ENCODE peak calls at places on chromosomes 7 and 10, in seven cellular contexts. P is endothelial cell, X is transverse colon, Z is CD14-positive monocyte, C is H1, Y is A549, W is WTC11. T is an unnamed sample.

GRCh38 chr7:80302636-80303035 is 168.0 kb downstream of the GNAI1 start:
- DNase-seq in X (no peak), Y (no peak), P (no peak), Z (no peak), W (no peak), C (no peak), T (no peak)

GRCh38 chr7:120856621-120857352 is 1.2 kb downstream of the TSPAN12 start:
- DNase-seq in Z (no peak), Y (peak), X (peak), P (peak), C (peak), W (peak), T (peak)

GRCh38 chr7:150465414-150465813 is 15.0 kb downstream of the GIMAP8 start:
- DNase-seq in X (no peak), P (no peak), Y (no peak), Z (no peak), C (no peak), W (no peak), T (no peak)

GRCh38 chr10:5556576-5556975 is 31.8 kb downstream of the CALML3 start:
- DNase-seq in P (no peak), C (no peak), Z (no peak), Y (no peak), W (no peak), X (no peak), T (no peak)

GRCh38 chr7:90669002-90669401 is 72.9 kb downstream of the CDK14 start:
- DNase-seq in C (no peak), X (no peak), Z (no peak), W (no peak), Y (no peak), P (no peak), T (no peak)

GRCh38 chr7:100516135-100516812 is 22.7 kb upstream of the AGFG2 start:
- DNase-seq in W (no peak), Z (no peak), C (no peak), P (no peak), X (peak), Y (no peak), T (peak)

GRCh38 chr7:50068026-50068425 is 25.0 kb downstream of the ZPBP start:
- DNase-seq in W (no peak), C (no peak), P (no peak), X (peak), Z (no peak), Y (peak), T (peak)

GRCh38 chr10:3192856-3193635 is 20.5 kb upstream of the PITRM1 start:
- DNase-seq in Y (peak), X (peak), Z (no peak), C (peak), P (peak), W (peak), T (peak)

GRCh38 chr10:51010977-51011376 is 63.3 kb upstream of the PRKG1 start:
- DNase-seq in P (peak), C (no peak), Y (peak), Z (no peak), X (no peak), W (no peak), T (peak)

GRCh38 chr10:66773418-66773817 is 152.4 kb upstream of the LRRTM3 start:
- DNase-seq in W (no peak), Y (no peak), P (no peak), X (no peak), C (no peak), Z (no peak), T (no peak)

GRCh38 chr7:43758029-43758860 is at the start of gene BLVRA:
- DNase-seq in Y (peak), X (peak), Z (peak), P (peak), C (peak), W (peak), T (peak)

GRCh38 chr10:74113546-74113945 is 37.1 kb downstream of the AP3M1 start:
- DNase-seq in W (no peak), Y (no peak), X (no peak), P (no peak), C (no peak), Z (no peak), T (no peak)

GRCh38 chr10:74135452-74135851 is 15.2 kb downstream of the AP3M1 start:
- DNase-seq in Y (no peak), Z (no peak), C (no peak), W (no peak), P (no peak), X (no peak), T (no peak)

GRCh38 chr10:85614981-85615380 is 751.6 kb downstream of the GRID1 start:
- DNase-seq in X (no peak), C (peak), W (no peak), Y (no peak), P (no peak), Z (no peak), T (no peak)

GRCh38 chr7:81501220-81501619 is 268.6 kb downstream of the HGF start:
- DNase-seq in Z (no peak), X (no peak), P (no peak), Y (no peak), C (no peak), W (no peak), T (no peak)

GRCh38 chr10:80473692-80474596 is 19.8 kb downstream of the TSPAN14 start:
- DNase-seq in C (no peak), Z (peak), X (no peak), W (no peak), P (no peak), Y (no peak), T (peak)

GRCh38 chr7:65448824-65449504 is 75.3 kb downstream of the ZNF92 start:
- DNase-seq in X (no peak), Z (no peak), W (no peak), Y (no peak), C (no peak), P (no peak), T (no peak)

GRCh38 chr7:36283711-36284130 is 105.9 kb upstream of the ANLN start:
- DNase-seq in W (no peak), X (peak), P (no peak), Y (no peak), Z (peak), C (no peak), T (peak)

GRCh38 chr10:50385610-50386009 is 134.3 kb upstream of the ASAH2 start:
- DNase-seq in Y (no peak), Z (no peak), C (no peak), W (no peak), X (no peak), P (no peak), T (no peak)

GRCh38 chr10:61153766-61154165 is 209.8 kb upstream of the RHOBTB1 start:
- DNase-seq in C (no peak), X (no peak), W (no peak), Z (no peak), P (no peak), Y (no peak), T (no peak)

GRCh38 chr10:100872034-100872791 is 40.5 kb upstream of the SLF2 start:
- DNase-seq in Z (no peak), P (peak), X (peak), Y (peak), C (peak), W (peak), T (peak)

GRCh38 chr10:119360181-119360921 is 153.0 kb downstream of the GRK5 start:
- DNase-seq in Z (no peak), C (no peak), W (no peak), Y (peak), X (no peak), P (no peak), T (peak)

GRCh38 chr7:123748734-123749536 is at the start of gene WASL:
- DNase-seq in W (peak), C (peak), Y (peak), X (peak), Z (peak), P (peak), T (peak)
- TF ChIP-seq CTCF in W (no peak), C (no peak), Y (no peak), X (no peak), Z (no peak), P (no peak), T (no peak)

DNA sequence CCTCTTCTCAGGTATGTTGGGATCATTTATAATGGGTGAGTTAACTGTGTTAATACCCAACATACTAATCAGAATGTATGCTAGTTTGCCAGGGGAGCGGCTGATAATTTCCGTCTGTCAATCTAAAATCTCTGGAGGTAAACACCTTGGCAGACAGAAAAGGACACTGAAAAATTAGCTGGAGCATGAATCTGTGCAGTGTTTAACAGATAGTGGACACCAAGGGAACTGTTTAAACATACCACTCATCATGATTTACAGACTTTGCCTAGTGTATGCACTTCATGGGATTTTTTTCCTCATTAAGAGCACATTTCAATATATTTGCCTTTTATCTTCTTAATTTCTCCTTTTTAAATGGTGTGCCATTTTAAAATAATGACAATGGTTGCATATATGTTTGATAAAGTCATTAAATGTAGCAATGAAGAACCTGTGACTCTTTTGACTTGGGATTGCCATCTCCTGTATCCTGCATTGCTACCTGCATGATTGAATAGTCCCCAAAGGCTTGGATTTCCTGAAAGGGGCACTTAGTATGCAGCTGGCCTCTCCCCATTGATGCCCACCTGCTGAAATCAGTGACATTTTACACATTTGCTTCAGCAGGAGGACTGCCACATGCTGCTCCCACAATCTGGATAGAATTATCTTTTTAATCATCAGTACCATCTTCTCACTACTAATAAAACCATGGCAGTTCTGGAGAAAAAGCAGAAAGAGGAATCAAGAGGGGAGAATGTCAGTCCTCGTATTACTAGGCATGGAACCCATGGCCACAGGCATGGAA is 68.0 kb downstream of the SLC13A1 start:
- DNase-seq in C (no peak), W (no peak), Z (no peak), P (no peak), X (no peak), Y (no peak), T (no peak)
- TF ChIP-seq CTCF in C (no peak), W (no peak), Z (no peak), P (no peak), X (no peak), Y (no peak), T (no peak)

GRCh38 chr10:122162566-122163181 is 108.4 kb upstream of the BTBD16 start:
- DNase-seq in P (peak), Z (no peak), X (peak), W (no peak), C (no peak), Y (no peak), T (no peak)
- TF ChIP-seq CTCF in P (no peak), Z (no peak), X (peak), W (no peak), C (peak), Y (no peak), T (no peak)

GRCh38 chr7:127438836-127439235 is 46.3 kb upstream of the ZNF800 start:
- DNase-seq in Z (no peak), Y (no peak), P (no peak), X (no peak), C (no peak), W (no peak), T (no peak)

GRCh38 chr7:127437241-127437640 is 44.7 kb upstream of the ZNF800 start:
- DNase-seq in P (no peak), Y (no peak), Z (no peak), C (no peak), X (no peak), W (no peak), T (no peak)

GRCh38 chr7:127440206-127440605 is 47.7 kb upstream of the ZNF800 start:
- DNase-seq in Y (no peak), Z (no peak), C (no peak), P (no peak), W (no peak), X (no peak), T (no peak)

DNA sequence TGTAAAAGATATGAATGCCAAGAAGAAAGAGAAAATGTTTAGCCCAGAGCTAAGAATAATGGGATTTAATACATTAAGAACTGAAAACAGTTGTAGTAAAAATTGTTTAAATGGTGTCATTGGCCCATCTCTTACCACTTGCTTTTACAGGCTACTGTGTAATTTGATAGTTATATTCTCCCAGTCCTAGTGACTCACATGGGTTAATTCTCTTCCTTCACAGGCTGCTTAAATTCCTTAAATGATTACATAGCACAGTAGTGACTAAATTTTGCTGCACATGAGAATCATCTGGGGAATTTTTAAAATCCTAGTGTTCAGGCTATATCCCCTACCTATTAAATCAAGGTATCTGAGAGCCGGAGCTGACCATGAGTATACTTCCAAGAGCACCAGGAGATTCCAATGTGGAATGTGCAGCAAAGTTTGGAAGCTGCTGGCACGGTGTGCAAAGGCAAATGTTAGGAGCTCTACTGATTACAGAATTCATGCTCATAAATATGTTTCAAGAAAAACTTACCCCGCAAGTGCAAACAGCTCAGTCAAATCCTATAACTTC is 45.3 kb upstream of the ZNF800 start:
- DNase-seq in X (no peak), P (no peak), C (no peak), W (no peak), Y (no peak), Z (no peak), T (no peak)
- TF ChIP-seq CTCF in X (no peak), P (no peak), C (no peak), W (no peak), Y (no peak), Z (no peak), T (no peak)

GRCh38 chr7:74354009-74354408 is 64.8 kb downstream of the CLIP2 start:
- DNase-seq in X (no peak), Y (no peak), C (no peak), P (no peak), Z (no peak), W (no peak), T (no peak)

GRCh38 chr7:74351836-74352235 is 62.6 kb downstream of the CLIP2 start:
- DNase-seq in Y (no peak), Z (no peak), P (no peak), W (no peak), C (no peak), X (no peak), T (no peak)

GRCh38 chr7:74355091-74355490 is 65.9 kb downstream of the CLIP2 start:
- DNase-seq in P (no peak), C (no peak), X (peak), W (no peak), Z (no peak), Y (peak), T (peak)

GRCh38 chr7:74360008-74360407 is 70.8 kb downstream of the CLIP2 start:
- DNase-seq in Z (no peak), W (no peak), Y (no peak), X (no peak), P (no peak), C (no peak), T (no peak)

GRCh38 chr7:74356589-74357315 is 67.5 kb downstream of the CLIP2 start:
- DNase-seq in Y (no peak), X (no peak), W (no peak), Z (no peak), C (no peak), P (no peak), T (no peak)
- TF ChIP-seq CTCF in Y (no peak), X (no peak), W (no peak), Z (no peak), C (no peak), P (no peak), T (no peak)

GRCh38 chr10:77692782-77693181 is 55.2 kb upstream of the KCNMA1 start:
- DNase-seq in X (no peak), Y (no peak), C (no peak), P (no peak), Z (no peak), W (no peak), T (no peak)
- TF ChIP-seq CTCF in X (no peak), Y (no peak), C (no peak), P (no peak), Z (no peak), W (no peak), T (no peak)

DNA sequence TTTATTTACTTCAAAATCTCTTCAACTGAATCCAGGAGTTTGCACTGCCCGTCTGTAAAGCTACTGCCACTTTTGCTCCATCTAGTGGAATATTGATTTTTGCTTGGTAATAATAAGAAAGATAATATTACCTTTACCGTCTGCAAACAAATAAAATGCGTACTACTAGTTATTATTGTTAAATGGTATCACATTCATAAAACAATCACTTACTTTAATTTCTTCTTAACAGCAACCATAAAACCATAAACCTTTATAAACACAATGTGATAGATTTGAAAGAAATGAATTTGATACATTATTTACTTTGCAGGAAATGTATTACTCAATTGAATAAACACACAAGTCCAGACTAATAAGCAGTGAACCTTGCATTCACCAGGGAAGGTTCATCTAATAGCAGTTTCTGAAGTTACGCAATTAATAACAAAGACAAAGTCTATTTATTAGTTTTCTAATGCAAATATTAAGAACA is 6.4 kb downstream of the AGMO start:
- DNase-seq in P (no peak), Y (no peak), C (no peak), X (no peak), Z (no peak), W (no peak), T (no peak)
- TF ChIP-seq CTCF in P (no peak), Y (peak), C (no peak), X (peak), Z (no peak), W (no peak), T (no peak)

DNA sequence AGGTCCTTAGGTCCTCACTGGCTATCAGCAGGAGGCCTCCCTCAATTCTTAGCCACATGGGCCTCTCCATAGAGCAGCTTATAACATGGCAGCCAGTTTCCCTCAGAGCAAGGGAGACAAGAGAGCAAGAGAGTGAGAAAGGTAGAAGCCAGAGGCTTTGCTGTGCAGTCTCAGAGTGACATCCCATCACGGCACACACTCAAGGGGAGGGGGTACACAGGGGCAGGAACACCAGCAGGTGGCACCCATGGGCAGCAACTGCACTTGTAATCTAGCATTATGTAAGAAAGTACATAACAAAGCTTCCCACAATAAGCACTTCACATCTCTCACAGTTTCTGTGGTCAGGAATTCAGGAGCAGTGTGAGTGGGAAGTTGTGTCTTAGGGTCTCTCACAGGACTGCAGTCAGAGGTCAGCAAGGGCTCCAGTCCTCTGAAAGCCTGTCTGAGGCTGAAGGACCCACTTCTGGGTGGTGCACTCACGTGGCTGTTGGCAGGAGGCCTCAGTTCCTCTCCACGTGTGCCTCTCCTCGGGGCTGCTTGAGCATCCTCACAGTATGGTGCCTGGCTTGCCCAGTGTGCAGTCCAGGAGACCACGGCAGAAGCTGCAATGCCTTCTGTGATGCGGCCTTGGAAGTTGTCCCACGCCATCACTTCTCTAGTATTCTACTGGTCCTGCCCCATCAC is 159.4 kb downstream of the OAT start:
- DNase-seq in W (peak), Z (peak), C (no peak), X (no peak), P (no peak), Y (no peak), T (peak)
- TF ChIP-seq CTCF in W (no peak), Z (peak), C (peak), X (no peak), P (no peak), Y (no peak), T (no peak)

GRCh38 chr10:79068562-79069324 is at the start of gene ZMIZ1:
- DNase-seq in X (peak), C (peak), P (peak), Y (peak), W (peak), Z (peak), T (peak)

GRCh38 chr10:79069325-79070090 is 742 bp downstream of the ZMIZ1 start:
- DNase-seq in C (no peak), Y (peak), P (peak), W (peak), Z (peak), X (peak), T (peak)

GRCh38 chr10:79067241-79068202 is 1.2 kb upstream of the ZMIZ1 start:
- DNase-seq in C (peak), X (peak), Y (peak), W (peak), Z (peak), P (peak), T (peak)

GRCh38 chr10:79066460-79067240 is 2.1 kb upstream of the ZMIZ1 start:
- DNase-seq in P (peak), W (peak), X (no peak), Y (peak), C (no peak), Z (no peak), T (peak)

DNA sequence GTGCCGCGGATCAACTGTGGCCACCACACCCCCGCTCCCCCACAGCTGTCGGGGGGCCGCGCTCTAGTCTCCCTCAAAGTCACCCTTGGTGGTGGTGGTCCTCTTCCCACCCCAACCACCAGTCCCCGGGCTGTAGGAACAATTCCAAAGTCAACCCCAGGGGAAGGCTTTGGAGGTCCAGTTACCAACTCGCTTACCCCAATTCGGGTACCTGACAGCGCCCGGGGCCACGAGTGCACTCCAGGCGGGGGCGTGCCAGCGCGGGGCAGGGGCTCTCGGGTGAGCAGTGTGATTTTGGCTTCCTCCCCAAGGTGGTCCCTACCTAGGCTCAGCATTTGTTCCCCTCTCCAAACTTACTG is 584 bp upstream of the ZMIZ1 start:
- DNase-seq in Y (peak), W (no peak), Z (no peak), P (peak), X (no peak), C (no peak), T (peak)
- TF ChIP-seq CTCF in Y (no peak), W (peak), Z (no peak), P (no peak), X (no peak), C (no peak), T (no peak)

T was measured in activated CD8-positive, alpha-beta T cell treated with anti-CD3 and anti-CD28 coated beads for 36 hours.